ENCODE peak calls at places on chromosomes 1 and 21, in four cellular contexts. A is Right ventricle myocardium superior, R is natural killer cell, H is LoVo. T is an unnamed sample.

GRCh38 chr1:206706806-206707205 is 22.1 kb downstream of the MAPKAPK2 start:
- DNase-seq in A (no peak), R (no peak), H (no peak), T (no peak)

GRCh38 chr1:54376085-54377039 is 29.8 kb downstream of the SSBP3 start:
- DNase-seq in A (no peak), R (no peak), H (peak), T (peak)

GRCh38 chr1:201020647-201021332 is 2.7 kb downstream of the KIF21B start:
- DNase-seq in A (no peak), R (no peak), H (no peak), T (peak)

GRCh38 chr1:163875927-163876320 is 554.2 kb downstream of the NUF2 start:
- DNase-seq in A (no peak), R (no peak), H (no peak), T (no peak)

GRCh38 chr1:215887618-215888017 is 320.5 kb downstream of the KCTD3 start:
- DNase-seq in A (no peak), R (no peak), H (no peak), T (no peak)

GRCh38 chr1:93221913-93222312 is 41.4 kb downstream of the CCDC18 start:
- DNase-seq in A (no peak), R (no peak), H (peak), T (no peak)

GRCh38 chr1:160375788-160376524 is 9.1 kb downstream of the NHLH1 start:
- DNase-seq in A (no peak), R (peak), H (no peak), T (no peak)

GRCh38 chr1:24897263-24898151 is 32.6 kb downstream of the RUNX3 start:
- DNase-seq in A (no peak), R (peak), H (no peak), T (no peak)

GRCh38 chr1:6783221-6783620 is 2.0 kb upstream of the CAMTA1 start:
- DNase-seq in A (no peak), R (no peak), H (no peak), T (no peak)

GRCh38 chr1:35592991-35593769 is 20.1 kb downstream of the TFAP2E start:
- DNase-seq in A (no peak), R (no peak), H (no peak), T (no peak)

GRCh38 chr1:170562644-170563338 is 30.8 kb downstream of the GORAB start:
- DNase-seq in A (peak), R (no peak), H (peak), T (peak)

GRCh38 chr1:118949317-118949716 is 38.8 kb downstream of the TBX15 start:
- DNase-seq in A (no peak), R (no peak), H (no peak), T (no peak)

GRCh38 chr1:235953801-235954200 is 87.1 kb upstream of the LYST start:
- DNase-seq in A (no peak), R (no peak), H (no peak), T (no peak)

GRCh38 chr1:159132271-159132881 is 39.0 kb upstream of the CADM3 start:
- DNase-seq in A (peak), R (peak), H (peak), T (peak)

GRCh38 chr1:94713472-94714141 is 106.5 kb upstream of the SLC44A3 start:
- DNase-seq in A (peak), R (no peak), H (peak), T (peak)

GRCh38 chr21:31267644-31268043 is 76.4 kb downstream of the TIAM1 start:
- DNase-seq in A (no peak), R (no peak), H (no peak), T (no peak)

GRCh38 chr1:201576914-201577313 is 38.0 kb downstream of the NAV1 start:
- DNase-seq in A (no peak), R (no peak), H (no peak), T (no peak)

GRCh38 chr1:78045850-78046778 is at the start of gene GIPC2:
- DNase-seq in A (peak), R (no peak), H (peak), T (peak)

GRCh38 chr1:162193815-162194214 is 124.3 kb downstream of the NOS1AP start:
- DNase-seq in A (no peak), R (no peak), H (no peak), T (no peak)

GRCh38 chr1:14970799-14971141 is 182.8 kb upstream of the TMEM51 start:
- DNase-seq in A (no peak), R (no peak), H (no peak), T (no peak)

GRCh38 chr1:81155131-81155530 is 645.6 kb upstream of the ADGRL2 start:
- DNase-seq in A (no peak), R (no peak), H (no peak), T (no peak)

GRCh38 chr1:161192476-161193465 is 6.1 kb downstream of the ADAMTS4 start:
- DNase-seq in A (no peak), R (peak), H (peak), T (peak)

GRCh38 chr1:52239708-52240001 is 97.8 kb downstream of the ZFYVE9 start:
- DNase-seq in A (no peak), R (no peak), H (no peak), T (no peak)

GRCh38 chr1:168774241-168774640 is 45.2 kb upstream of the DPT start:
- DNase-seq in A (peak), R (no peak), H (no peak), T (no peak)

GRCh38 chr1:64038965-64039926 is 164.2 kb upstream of the UBE2U start:
- DNase-seq in A (no peak), R (no peak), H (peak), T (peak)

GRCh38 chr1:231827337-231828105 is 200.9 kb downstream of the DISC1 start:
- DNase-seq in A (no peak), R (no peak), H (no peak), T (no peak)

GRCh38 chr1:21904725-21905520 is 32.2 kb downstream of the HSPG2 start:
- DNase-seq in A (peak), R (no peak), H (no peak), T (peak)

GRCh38 chr1:54003249-54003646 is 14.7 kb downstream of the LDLRAD1 start:
- DNase-seq in A (no peak), R (no peak), H (no peak), T (no peak)

GRCh38 chr1:30715216-30715615 is 8.2 kb downstream of the MATN1 start:
- DNase-seq in A (no peak), R (no peak), H (no peak), T (no peak)

GRCh38 chr1:101914473-101915242 is 82.1 kb downstream of the OLFM3 start:
- DNase-seq in A (no peak), R (no peak), H (no peak), T (no peak)

GRCh38 chr1:229640455-229640854 is 14.4 kb downstream of the URB2 start:
- DNase-seq in A (no peak), R (no peak), H (no peak), T (no peak)

GRCh38 chr21:29256125-29256895 is 42.4 kb upstream of the BACH1 start:
- DNase-seq in A (no peak), R (no peak), H (no peak), T (no peak)

GRCh38 chr1:55399385-55399784 is 184.2 kb upstream of the USP24 start:
- DNase-seq in A (no peak), R (no peak), H (no peak), T (no peak)

GRCh38 chr1:41860214-41860613 is 58.5 kb downstream of the HIVEP3 start:
- DNase-seq in A (no peak), R (no peak), H (peak), T (peak)

GRCh38 chr1:185311589-185312225 is 5.3 kb downstream of the IVNS1ABP start:
- DNase-seq in A (no peak), R (no peak), H (no peak), T (no peak)

GRCh38 chr1:173333581-173333980 is 126.5 kb upstream of the TNFSF4 start:
- DNase-seq in A (no peak), R (no peak), H (no peak), T (no peak)

GRCh38 chr1:153612755-153613331 is at the start of gene S100A16:
- DNase-seq in A (peak), R (no peak), H (peak), T (peak)

GRCh38 chr1:8439015-8439702 is 121.2 kb downstream of the SLC45A1 start:
- DNase-seq in A (peak), R (no peak), H (no peak), T (peak)